ENCODE peak calls at places on chromosome 21, in ten cellular contexts. Q is activated CD8-positive, alpha-beta T cell treated with anti-CD3 and anti-CD28 coated beads for 36 hours; O is GM06990; P is AG04449; Z is endothelial cell; M is A549; C is mesothelial cell of epicardium; I is GM12864; G is psoas muscle; H is cardiac muscle cell. B is an unnamed sample.

GRCh38 chr21:43364851-43365424 is 62.0 kb downstream of the SIK1 start:
- DNase-seq in Q (no peak), O (no peak), P (no peak), Z (no peak), M (no peak), C (no peak), I (no peak), G (no peak), H (no peak), B (no peak)

GRCh38 chr21:43774163-43774562 is 1.9 kb downstream of the CSTB start:
- DNase-seq in Q (no peak), O (no peak), P (no peak), Z (no peak), M (no peak), C (no peak), I (no peak), G (no peak), H (no peak), B (no peak)

GRCh38 chr21:46661211-46661625 is 25.7 kb downstream of the PRMT2 start:
- DNase-seq in Q (peak; percentile 53), O (peak; percentile 30), P (peak; percentile 21), Z (peak; percentile 67), M (no peak), C (no peak), I (no peak), G (peak; percentile 61), H (peak; percentile 91), B (peak; percentile 65)

GRCh38 chr21:36962098-36962780 is 4.2 kb downstream of the HLCS start:
- DNase-seq in Q (no peak), O (no peak), P (no peak), Z (no peak), M (no peak), C (no peak), I (no peak), G (no peak), H (no peak), B (no peak)

GRCh38 chr21:21114456-21114855 is 116.2 kb downstream of the NCAM2 start:
- DNase-seq in Q (no peak), O (no peak), P (no peak), Z (no peak), M (no peak), C (no peak), I (no peak), G (no peak), H (no peak), B (no peak)

GRCh38 chr21:28516011-28516410 is 476.7 kb downstream of the LTN1 start:
- DNase-seq in Q (no peak), O (no peak), P (no peak), Z (no peak), M (no peak), C (no peak), I (no peak), G (no peak), H (no peak), B (no peak)

GRCh38 chr21:15825699-15826098 is 95.9 kb downstream of the USP25 start:
- DNase-seq in Q (no peak), O (no peak), P (no peak), Z (no peak), M (no peak), C (no peak), I (no peak), G (no peak), H (no peak), B (no peak)

GRCh38 chr21:46418265-46418946 is 40.3 kb upstream of the DIP2A start:
- DNase-seq in Q (no peak), O (no peak), P (no peak), Z (no peak), M (no peak), C (no peak), I (no peak), G (peak; percentile 10), H (no peak), B (no peak)

GRCh38 chr21:32367158-32367557 is 25.7 kb downstream of the URB1 start:
- DNase-seq in Q (no peak), O (no peak), P (no peak), Z (no peak), M (no peak), C (no peak), I (no peak), G (no peak), H (no peak), B (no peak)

GRCh38 chr21:45289655-45290515 is 2.2 kb upstream of the POFUT2 start:
- DNase-seq in Q (no peak), O (no peak), P (no peak), Z (no peak), M (peak; percentile 42), C (no peak), I (no peak), G (no peak), H (no peak), B (no peak)
- TF ChIP-seq CTCF in Q (no peak), O (no peak), P (peak; percentile 35), Z (peak; percentile 34), M (no peak), C (no peak), I (no peak), G (no peak), H (peak; percentile 31), B (no peak)

GRCh38 chr21:35521293-35521692 is 472.2 kb upstream of the RUNX1 start:
- DNase-seq in Q (no peak), O (no peak), P (no peak), Z (no peak), M (no peak), C (no peak), I (no peak), G (no peak), H (no peak), B (no peak)
- TF ChIP-seq CTCF in Q (no peak), O (no peak), P (no peak), Z (no peak), M (no peak), C (no peak), I (no peak), G (no peak), H (no peak), B (no peak)

GRCh38 chr21:14773777-14774345 is 227.7 kb upstream of the SAMSN1 start:
- DNase-seq in Q (peak; percentile 79), O (no peak), P (no peak), Z (peak; percentile 69), M (peak; percentile 19), C (no peak), I (no peak), G (peak; percentile 20), H (peak; percentile 46), B (peak; percentile 68)
- TF ChIP-seq CTCF in Q (peak; percentile 78), O (peak; percentile 72), P (no peak), Z (peak; percentile 68), M (peak; percentile 7), C (peak; percentile 35), I (peak; percentile 59), G (peak; percentile 39), H (peak; percentile 55), B (peak; percentile 62)

GRCh38 chr21:42218836-42219605 is at the start of gene ABCG1:
- DNase-seq in Q (peak; percentile 56), O (peak; percentile 49), P (no peak), Z (peak; percentile 56), M (no peak), C (no peak), I (no peak), G (peak; percentile 49), H (peak; percentile 33), B (no peak)
- TF ChIP-seq CTCF in Q (no peak), O (no peak), P (no peak), Z (no peak), M (no peak), C (no peak), I (no peak), G (no peak), H (no peak), B (no peak)

GRCh38 chr21:33384851-33385331 is 18.3 kb upstream of the IFNGR2 start:
- DNase-seq in Q (peak; percentile 68), O (no peak), P (no peak), Z (no peak), M (no peak), C (no peak), I (no peak), G (no peak), H (no peak), B (peak; percentile 53)

GRCh38 chr21:33390479-33390878 is 12.7 kb upstream of the IFNGR2 start:
- DNase-seq in Q (no peak), O (no peak), P (no peak), Z (no peak), M (no peak), C (no peak), I (no peak), G (no peak), H (no peak), B (no peak)

GRCh38 chr21:33388188-33388587 is 15.0 kb upstream of the IFNGR2 start:
- DNase-seq in Q (no peak), O (no peak), P (no peak), Z (no peak), M (no peak), C (no peak), I (no peak), G (no peak), H (no peak), B (no peak)

GRCh38 chr21:33383056-33383888 is 19.9 kb upstream of the IFNGR2 start:
- DNase-seq in Q (peak; percentile 95), O (peak; percentile 87), P (no peak), Z (no peak), M (peak; percentile 71), C (no peak), I (peak; percentile 96), G (peak; percentile 63), H (peak; percentile 78), B (peak; percentile 98)

DNA sequence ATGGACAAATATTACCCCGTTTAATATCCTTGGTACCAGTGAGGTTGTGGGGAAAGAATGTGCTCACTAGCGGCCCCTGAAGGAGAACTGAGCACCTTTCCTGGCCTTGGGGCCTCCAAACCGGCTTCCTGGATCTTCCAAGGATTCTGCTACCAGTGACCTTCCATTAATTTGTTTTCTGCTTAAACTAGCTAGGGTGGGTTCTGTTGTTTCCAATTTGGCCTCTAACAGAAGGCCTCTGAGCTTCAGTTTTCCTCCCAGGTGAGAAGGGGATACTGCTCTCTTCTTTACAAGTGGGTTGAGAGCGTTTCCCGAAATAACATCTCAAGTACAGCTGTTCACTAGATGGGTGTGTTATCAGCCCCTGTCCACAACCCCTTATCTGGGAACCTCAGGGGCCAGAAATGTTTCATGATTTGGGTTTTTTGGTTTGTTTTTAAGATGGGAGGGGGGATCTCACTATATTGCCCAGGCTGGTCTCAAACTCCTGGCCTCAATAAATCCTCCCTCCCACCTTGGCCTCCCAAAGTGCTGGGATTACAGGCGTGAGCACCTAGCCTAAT is 16.9 kb upstream of the IFNGR2 start:
- DNase-seq in Q (no peak), O (no peak), P (no peak), Z (peak; percentile 25), M (no peak), C (no peak), I (no peak), G (no peak), H (no peak), B (no peak)
- TF ChIP-seq CTCF in Q (peak; percentile 23), O (peak; percentile 34), P (no peak), Z (no peak), M (no peak), C (no peak), I (peak; percentile 28), G (no peak), H (peak; percentile 38), B (peak; percentile 29)

GRCh38 chr21:25385912-25386474 is 221.3 kb downstream of the MRPL39 start:
- DNase-seq in Q (no peak), O (peak; percentile 47), P (no peak), Z (peak; percentile 12), M (peak; percentile 57), C (no peak), I (peak; percentile 38), G (no peak), H (peak; percentile 77), B (peak; percentile 67)
- TF ChIP-seq CTCF in Q (peak; percentile 90), O (peak; percentile 52), P (peak; percentile 44), Z (peak; percentile 90), M (peak; percentile 42), C (peak; percentile 95), I (peak; percentile 71), G (peak; percentile 86), H (peak; percentile 55), B (peak; percentile 61)

GRCh38 chr21:41663805-41664788 is 102.8 kb downstream of the RIPK4 start:
- DNase-seq in Q (peak; percentile 23), O (no peak), P (no peak), Z (no peak), M (peak; percentile 65), C (no peak), I (no peak), G (no peak), H (no peak), B (peak; percentile 15)
- TF ChIP-seq CTCF in Q (no peak), O (no peak), P (no peak), Z (no peak), M (no peak), C (no peak), I (no peak), G (no peak), H (no peak), B (no peak)